ENCODE peak calls at places on chromosomes 7 and 10, in seven cellular contexts. Z is activated T-cell treated with anti-CD3 and anti-CD28 coated beads, Interleukin-2, amount 50 U/mL, for 1 hour; D is anterior cingulate cortex; Y is NCI-H748 treated with DMSO at 0.1 percent for 48 hours; N is NCI-H226; R is HL-60; X is adrenal gland. P is an unnamed sample.
A peak's percentile ranks its signal among the peaks of the same experiment; 100 is the strongest.

GRCh38 chr10:99966306-99966705 is 43.4 kb downstream of the DNMBP start:
- DNase-seq in Z (no peak), D (no peak), Y (no peak), N (peak; percentile 97), R (no peak), X (no peak), P (no peak)

GRCh38 chr7:84981038-84981601 is 205.7 kb downstream of the SEMA3D start:
- DNase-seq in Z (no peak), D (no peak), Y (no peak), N (no peak), R (no peak), X (no peak), P (peak; percentile 69)

GRCh38 chr7:103902917-103903316 is 86.5 kb downstream of the RELN start:
- DNase-seq in Z (no peak), D (no peak), Y (no peak), N (no peak), R (no peak), X (no peak), P (no peak)

GRCh38 chr7:80147543-80148376 is 13.1 kb downstream of the GNAI1 start:
- DNase-seq in Z (no peak), D (no peak), Y (no peak), N (peak; percentile 88), R (no peak), X (no peak), P (no peak)

GRCh38 chr10:80966326-80966986 is 428.8 kb downstream of the SH2D4B start:
- DNase-seq in Z (no peak), D (no peak), Y (no peak), N (no peak), R (no peak), X (no peak), P (no peak)

GRCh38 chr10:101840741-101841453 is 2.7 kb downstream of the KCNIP2 start:
- DNase-seq in Z (peak; percentile 75), D (peak; percentile 29), Y (peak; percentile 61), N (peak; percentile 58), R (no peak), X (peak; percentile 87), P (peak; percentile 86)

GRCh38 chr10:120987359-120987758 is 136.2 kb downstream of the WDR11 start:
- DNase-seq in Z (no peak), D (no peak), Y (no peak), N (no peak), R (peak; percentile 5), X (no peak), P (no peak)

GRCh38 chr7:1974714-1975113 is 258.0 kb downstream of the MAD1L1 start:
- DNase-seq in Z (no peak), D (no peak), Y (no peak), N (no peak), R (no peak), X (no peak), P (no peak)

GRCh38 chr10:112716924-112717348 is 233.1 kb upstream of the TCF7L2 start:
- DNase-seq in Z (no peak), D (no peak), Y (no peak), N (no peak), R (no peak), X (no peak), P (no peak)

GRCh38 chr10:119365773-119366640 is 158.6 kb downstream of the GRK5 start:
- DNase-seq in Z (no peak), D (no peak), Y (no peak), N (no peak), R (no peak), X (no peak), P (no peak)

GRCh38 chr7:8291742-8292141 is 29.8 kb upstream of the ICA1 start:
- DNase-seq in Z (no peak), D (no peak), Y (no peak), N (no peak), R (no peak), X (no peak), P (peak; percentile 76)

GRCh38 chr7:5598769-5599371 is 175.2 kb upstream of the TNRC18 start:
- DNase-seq in Z (no peak), D (no peak), Y (no peak), N (peak; percentile 63), R (no peak), X (no peak), P (peak; percentile 81)

GRCh38 chr7:5670173-5670933 is 111.1 kb downstream of the RNF216 start:
- DNase-seq in Z (no peak), D (no peak), Y (no peak), N (no peak), R (peak; percentile 71), X (no peak), P (no peak)

GRCh38 chr7:6500691-6501090 is 50.6 kb downstream of the GRID2IP start:
- DNase-seq in Z (no peak), D (no peak), Y (no peak), N (no peak), R (no peak), X (no peak), P (no peak)

GRCh38 chr7:3787717-3788311 is 486.8 kb downstream of the SDK1 start:
- DNase-seq in Z (no peak), D (no peak), Y (no peak), N (no peak), R (no peak), X (no peak), P (no peak)

GRCh38 chr7:13641699-13642098 is 347.8 kb downstream of the ETV1 start:
- DNase-seq in Z (no peak), D (no peak), Y (no peak), N (no peak), R (no peak), X (no peak), P (no peak)

GRCh38 chr7:1232623-1233327 is at the start of gene UNCX:
- DNase-seq in Z (no peak), D (no peak), Y (peak; percentile 78), N (no peak), R (no peak), X (no peak), P (no peak)

GRCh38 chr7:12757443-12757842 is 70.0 kb downstream of the ARL4A start:
- DNase-seq in Z (no peak), D (no peak), Y (no peak), N (peak; percentile 88), R (no peak), X (no peak), P (no peak)

GRCh38 chr10:22174442-22174841 is 43.4 kb downstream of the EBLN1 start:
- DNase-seq in Z (no peak), D (no peak), Y (no peak), N (no peak), R (no peak), X (no peak), P (no peak)

GRCh38 chr7:41148521-41148951 is 554.4 kb downstream of the INHBA start:
- DNase-seq in Z (no peak), D (no peak), Y (no peak), N (peak; percentile 89), R (no peak), X (no peak), P (no peak)

GRCh38 chr7:6198687-6199595 is 73.5 kb downstream of the CYTH3 start:
- DNase-seq in Z (no peak), D (no peak), Y (no peak), N (no peak), R (no peak), X (no peak), P (no peak)

GRCh38 chr7:43584200-43584586 is 1.3 kb downstream of the STK17A start:
- DNase-seq in Z (peak; percentile 42), D (no peak), Y (no peak), N (peak; percentile 69), R (no peak), X (peak; percentile 37), P (no peak)

GRCh38 chr7:44065431-44066110 is at the start of gene PGAM2:
- DNase-seq in Z (peak; percentile 24), D (no peak), Y (peak; percentile 32), N (no peak), R (no peak), X (peak; percentile 48), P (peak; percentile 77)

GRCh38 chr10:11331706-11332105 is 279.7 kb downstream of the USP6NL start:
- DNase-seq in Z (no peak), D (no peak), Y (no peak), N (no peak), R (no peak), X (no peak), P (no peak)

GRCh38 chr10:63681965-63682704 is 160.9 kb downstream of the REEP3 start:
- DNase-seq in Z (no peak), D (no peak), Y (no peak), N (peak; percentile 81), R (no peak), X (no peak), P (no peak)

GRCh38 chr7:88922944-88923343 is 127.4 kb upstream of the TEX47 start:
- DNase-seq in Z (no peak), D (no peak), Y (no peak), N (no peak), R (no peak), X (no peak), P (peak; percentile 52)

GRCh38 chr7:138886501-138886917 is 88.5 kb upstream of the ATP6V0A4 start:
- DNase-seq in Z (peak; percentile 36), D (no peak), Y (peak; percentile 71), N (peak; percentile 32), R (no peak), X (no peak), P (peak; percentile 49)

GRCh38 chr10:46240684-46241565 is 45.9 kb upstream of the ANTXRL start:
- DNase-seq in Z (no peak), D (no peak), Y (no peak), N (no peak), R (no peak), X (no peak), P (no peak)

GRCh38 chr10:61024801-61025201 is 80.8 kb upstream of the RHOBTB1 start:
- DNase-seq in Z (no peak), D (no peak), Y (no peak), N (no peak), R (no peak), X (peak; percentile 34), P (no peak)

GRCh38 chr7:137084607-137085380 is 216.3 kb downstream of the CHRM2 start:
- DNase-seq in Z (no peak), D (no peak), Y (no peak), N (no peak), R (no peak), X (no peak), P (no peak)

GRCh38 chr7:121610243-121610642 is 214.1 kb upstream of the FAM3C start:
- DNase-seq in Z (no peak), D (no peak), Y (no peak), N (no peak), R (no peak), X (no peak), P (no peak)

GRCh38 chr10:68543004-68543918 is 15.9 kb upstream of the SLC25A16 start:
- DNase-seq in Z (no peak), D (no peak), Y (no peak), N (peak; percentile 56), R (no peak), X (no peak), P (no peak)

GRCh38 chr10:76461024-76461423 is 1029.6 kb downstream of the LRMDA start:
- DNase-seq in Z (no peak), D (no peak), Y (no peak), N (no peak), R (no peak), X (no peak), P (no peak)

GRCh38 chr7:4218481-4218880 is 463.6 kb upstream of the FOXK1 start:
- DNase-seq in Z (no peak), D (no peak), Y (no peak), N (no peak), R (no peak), X (no peak), P (no peak)

GRCh38 chr10:43231523-43232078 is 35.3 kb downstream of the RASGEF1A start:
- DNase-seq in Z (peak; percentile 36), D (no peak), Y (no peak), N (no peak), R (no peak), X (no peak), P (peak; percentile 6)

GRCh38 chr7:40721344-40721949 is 586.6 kb downstream of the SUGCT start:
- DNase-seq in Z (no peak), D (no peak), Y (no peak), N (no peak), R (no peak), X (no peak), P (no peak)

GRCh38 chr7:94142281-94142680 is 138.1 kb upstream of the BET1 start:
- DNase-seq in Z (no peak), D (no peak), Y (no peak), N (no peak), R (no peak), X (no peak), P (no peak)

P was measured in BE2C.